ENCODE peak calls at places on chromosomes 4 and X, in four cellular contexts. One of them, this sample, is unnamed.

GRCh38 chr4:149465941-149466340 is 349.7 kb downstream of the IQCM start:
- DNase-seq in A673: no peak
- DNase-seq in mucosa of descending colon: no peak
- DNase-seq in stomach: no peak
- DNase-seq in this sample: no peak

GRCh38 chrX:115952417-115953092 is 218.0 kb upstream of the AGTR2 start:
- DNase-seq in A673: peak; percentile 10
- DNase-seq in stomach: no peak
- DNase-seq in mucosa of descending colon: no peak
- DNase-seq in this sample: no peak

GRCh38 chr4:4326136-4326535 is 36.1 kb downstream of the ZBTB49 start:
- DNase-seq in mucosa of descending colon: no peak
- DNase-seq in A673: no peak
- DNase-seq in stomach: no peak
- DNase-seq in this sample: no peak

GRCh38 chr4:10018818-10019438 is 2.4 kb downstream of the SLC2A9 start:
- DNase-seq in A673: peak; percentile 86
- DNase-seq in mucosa of descending colon: peak; percentile 98
- DNase-seq in stomach: peak; percentile 95
- DNase-seq in this sample: peak; percentile 93

GRCh38 chr4:13007802-13008201 is 476.3 kb downstream of the RAB28 start:
- DNase-seq in mucosa of descending colon: no peak
- DNase-seq in A673: no peak
- DNase-seq in stomach: no peak
- DNase-seq in this sample: no peak

GRCh38 chr4:176137626-176138025 is 57.8 kb downstream of the SPATA4 start:
- DNase-seq in mucosa of descending colon: no peak
- DNase-seq in A673: no peak
- DNase-seq in stomach: no peak
- DNase-seq in this sample: no peak

GRCh38 chrX:132748268-132748667 is 210.2 kb downstream of the HS6ST2 start:
- DNase-seq in A673: no peak
- DNase-seq in mucosa of descending colon: no peak
- DNase-seq in stomach: no peak
- DNase-seq in this sample: no peak

GRCh38 chr4:150510176-150510875 is 71.6 kb upstream of the MAB21L2 start:
- DNase-seq in mucosa of descending colon: no peak
- DNase-seq in A673: no peak
- DNase-seq in stomach: no peak
- DNase-seq in this sample: no peak

GRCh38 chr4:89356086-89356485 is 48.5 kb upstream of the GPRIN3 start:
- DNase-seq in mucosa of descending colon: no peak
- DNase-seq in A673: no peak
- DNase-seq in stomach: peak; percentile 31
- DNase-seq in this sample: no peak

GRCh38 chr4:48970471-48970921 is 15.6 kb upstream of the CWH43 start:
- DNase-seq in stomach: no peak
- DNase-seq in mucosa of descending colon: no peak
- DNase-seq in A673: peak; percentile 49
- DNase-seq in this sample: no peak

GRCh38 chrX:96564595-96564994 is 120.0 kb upstream of the DIAPH2 start:
- DNase-seq in mucosa of descending colon: no peak
- DNase-seq in A673: no peak
- DNase-seq in stomach: no peak
- DNase-seq in this sample: no peak

GRCh38 chrX:79270401-79270800 is 96.7 kb downstream of the ITM2A start:
- DNase-seq in mucosa of descending colon: peak; percentile 54
- DNase-seq in stomach: peak; percentile 31
- DNase-seq in A673: peak; percentile 92
- DNase-seq in this sample: peak; percentile 34

GRCh38 chr4:19721587-19721986 is 530.1 kb upstream of the SLIT2 start:
- DNase-seq in stomach: no peak
- DNase-seq in A673: no peak
- DNase-seq in mucosa of descending colon: no peak
- DNase-seq in this sample: no peak

GRCh38 chr4:98994474-98995182 is 893 bp upstream of the METAP1 start:
- DNase-seq in mucosa of descending colon: no peak
- DNase-seq in stomach: no peak
- DNase-seq in A673: peak; percentile 9
- DNase-seq in this sample: no peak

GRCh38 chr4:106032851-106033286 is 137.6 kb downstream of the NPNT start:
- DNase-seq in mucosa of descending colon: no peak
- DNase-seq in stomach: no peak
- DNase-seq in A673: no peak
- DNase-seq in this sample: peak; percentile 5

GRCh38 chr4:173420324-173420752 is 21.4 kb upstream of the SCRG1 start:
- DNase-seq in A673: peak; percentile 61
- DNase-seq in mucosa of descending colon: no peak
- DNase-seq in stomach: no peak
- DNase-seq in this sample: peak; percentile 50

GRCh38 chrX:20063716-20064351 is 52.9 kb downstream of the MAP7D2 start:
- DNase-seq in stomach: no peak
- DNase-seq in mucosa of descending colon: no peak
- DNase-seq in A673: no peak
- DNase-seq in this sample: no peak

GRCh38 chr4:74098628-74098995 is 383 bp downstream of the CXCL2 start:
- DNase-seq in mucosa of descending colon: peak; percentile 55
- DNase-seq in stomach: no peak
- DNase-seq in A673: no peak
- DNase-seq in this sample: peak; percentile 5

GRCh38 chrX:70089575-70090297 is 27.5 kb downstream of the OTUD6A start:
- DNase-seq in mucosa of descending colon: no peak
- DNase-seq in A673: no peak
- DNase-seq in stomach: no peak
- DNase-seq in this sample: no peak

GRCh38 chr4:133711817-133712216 is 489.8 kb downstream of the PABPC4L start:
- DNase-seq in A673: no peak
- DNase-seq in mucosa of descending colon: no peak
- DNase-seq in stomach: no peak
- DNase-seq in this sample: no peak

GRCh38 chrX:132041016-132041415 is 17.9 kb downstream of the STK26 start:
- DNase-seq in A673: no peak
- DNase-seq in stomach: no peak
- DNase-seq in mucosa of descending colon: no peak
- DNase-seq in this sample: no peak

GRCh38 chr4:126850286-126850685 is 782.5 kb upstream of the INTU start:
- DNase-seq in A673: peak; percentile 70
- DNase-seq in mucosa of descending colon: no peak
- DNase-seq in stomach: no peak
- DNase-seq in this sample: no peak

GRCh38 chr4:93646225-93646930 is 182.2 kb upstream of the ATOH1 start:
- DNase-seq in A673: no peak
- DNase-seq in stomach: no peak
- DNase-seq in mucosa of descending colon: no peak
- DNase-seq in this sample: peak; percentile 42

GRCh38 chr4:174538876-174539250 is 16.6 kb upstream of the HPGD start:
- DNase-seq in A673: no peak
- DNase-seq in stomach: no peak
- DNase-seq in mucosa of descending colon: no peak
- DNase-seq in this sample: no peak

GRCh38 chr4:123349401-123350190 is 47.0 kb upstream of the SPRY1 start:
- DNase-seq in stomach: peak; percentile 49
- DNase-seq in A673: no peak
- DNase-seq in mucosa of descending colon: no peak
- DNase-seq in this sample: peak; percentile 75

GRCh38 chr4:4480205-4480604 is 61.6 kb downstream of the STX18 start:
- DNase-seq in stomach: no peak
- DNase-seq in mucosa of descending colon: no peak
- DNase-seq in A673: no peak
- DNase-seq in this sample: no peak

GRCh38 chr4:122170775-122171174 is 18.6 kb downstream of the BLTP1 start:
- DNase-seq in stomach: no peak
- DNase-seq in A673: no peak
- DNase-seq in mucosa of descending colon: no peak
- DNase-seq in this sample: no peak

GRCh38 chrX:22533898-22534297 is 261.2 kb downstream of the CBLL2 start:
- DNase-seq in mucosa of descending colon: no peak
- DNase-seq in stomach: no peak
- DNase-seq in A673: no peak
- DNase-seq in this sample: no peak

GRCh38 chr4:77167866-77168265 is 10.9 kb downstream of the CCNG2 start:
- DNase-seq in mucosa of descending colon: no peak
- DNase-seq in A673: no peak
- DNase-seq in stomach: no peak
- DNase-seq in this sample: no peak

GRCh38 chr4:77163636-77164035 is 6.6 kb downstream of the CCNG2 start:
- DNase-seq in mucosa of descending colon: no peak
- DNase-seq in stomach: no peak
- DNase-seq in A673: no peak
- DNase-seq in this sample: no peak

GRCh38 chr4:77170926-77171325 is 13.9 kb downstream of the CCNG2 start:
- DNase-seq in A673: no peak
- DNase-seq in mucosa of descending colon: no peak
- DNase-seq in stomach: no peak
- DNase-seq in this sample: no peak

GRCh38 chr4:77169496-77169895 is 12.5 kb downstream of the CCNG2 start:
- DNase-seq in stomach: no peak
- DNase-seq in A673: peak; percentile 16
- DNase-seq in mucosa of descending colon: no peak
- DNase-seq in this sample: no peak

DNA sequence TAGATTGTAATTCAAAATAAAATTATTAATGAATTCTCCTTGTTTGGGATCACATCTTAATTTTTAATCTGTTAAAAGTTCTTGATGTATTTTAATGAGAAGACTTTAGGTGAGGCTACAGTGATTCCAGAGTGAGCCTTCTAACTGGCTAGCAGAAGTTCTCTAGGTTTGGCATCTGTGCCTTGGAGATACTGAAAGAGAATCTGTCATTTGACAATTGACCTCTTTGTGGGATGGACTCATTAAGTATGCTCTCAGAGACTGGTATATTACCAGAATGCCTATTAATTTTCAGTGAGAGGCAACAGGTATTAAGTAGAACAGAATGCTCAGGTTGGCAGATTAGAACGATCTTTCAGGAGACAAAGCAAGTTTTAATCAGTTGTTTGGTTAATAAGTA is 10.2 kb downstream of the CCNG2 start:
- DNase-seq in stomach: no peak
- DNase-seq in A673: no peak
- DNase-seq in mucosa of descending colon: no peak
- DNase-seq in this sample: no peak
- H3K4me1 ChIP-seq in stomach: peaks cover 26% of the 10 kb centered on the region
- H3K4me1 ChIP-seq in A673: no peaks in the 10 kb centered on the region
- H3K4me1 ChIP-seq in mucosa of descending colon: no peaks in the 10 kb centered on the region
- H3K4me1 ChIP-seq in this sample: no peaks in the 10 kb centered on the region

GRCh38 chr4:41177016-41177415 is 37.3 kb downstream of the APBB2 start:
- DNase-seq in mucosa of descending colon: no peak
- DNase-seq in A673: no peak
- DNase-seq in stomach: no peak
- DNase-seq in this sample: no peak

GRCh38 chr4:41174444-41174843 is 39.9 kb downstream of the APBB2 start:
- DNase-seq in A673: no peak
- DNase-seq in mucosa of descending colon: no peak
- DNase-seq in stomach: no peak
- DNase-seq in this sample: no peak

GRCh38 chr4:41179086-41179374 is 35.3 kb downstream of the APBB2 start:
- DNase-seq in stomach: no peak
- DNase-seq in A673: no peak
- DNase-seq in mucosa of descending colon: no peak
- DNase-seq in this sample: no peak

GRCh38 chr4:41178372-41179085 is 35.8 kb downstream of the APBB2 start:
- DNase-seq in stomach: no peak
- DNase-seq in mucosa of descending colon: no peak
- DNase-seq in A673: no peak
- DNase-seq in this sample: no peak

GRCh38 chr4:41176357-41176756 is 38.0 kb downstream of the APBB2 start:
- DNase-seq in mucosa of descending colon: no peak
- DNase-seq in stomach: no peak
- DNase-seq in A673: no peak
- DNase-seq in this sample: no peak
- H3K4me1 ChIP-seq in mucosa of descending colon: peaks cover 9% of the 10 kb centered on the region
- H3K4me1 ChIP-seq in stomach: peaks cover 53% of the 10 kb centered on the region
- H3K4me1 ChIP-seq in A673: no peaks in the 10 kb centered on the region
- H3K4me1 ChIP-seq in this sample: no peaks in the 10 kb centered on the region

GRCh38 chr4:40622913-40623312 is 6.8 kb downstream of the RBM47 start:
- DNase-seq in A673: no peak
- DNase-seq in mucosa of descending colon: no peak
- DNase-seq in stomach: peak; percentile 64
- DNase-seq in this sample: peak; percentile 80

GRCh38 chr4:40623707-40624106 is 6.0 kb downstream of the RBM47 start:
- DNase-seq in A673: no peak
- DNase-seq in mucosa of descending colon: no peak
- DNase-seq in stomach: no peak
- DNase-seq in this sample: no peak

GRCh38 chr4:40619600-40619999 is 10.1 kb downstream of the RBM47 start:
- DNase-seq in stomach: no peak
- DNase-seq in mucosa of descending colon: no peak
- DNase-seq in A673: no peak
- DNase-seq in this sample: no peak

GRCh38 chr4:40621229-40621591 is 8.5 kb downstream of the RBM47 start:
- DNase-seq in mucosa of descending colon: no peak
- DNase-seq in stomach: no peak
- DNase-seq in A673: no peak
- DNase-seq in this sample: no peak

DNA sequence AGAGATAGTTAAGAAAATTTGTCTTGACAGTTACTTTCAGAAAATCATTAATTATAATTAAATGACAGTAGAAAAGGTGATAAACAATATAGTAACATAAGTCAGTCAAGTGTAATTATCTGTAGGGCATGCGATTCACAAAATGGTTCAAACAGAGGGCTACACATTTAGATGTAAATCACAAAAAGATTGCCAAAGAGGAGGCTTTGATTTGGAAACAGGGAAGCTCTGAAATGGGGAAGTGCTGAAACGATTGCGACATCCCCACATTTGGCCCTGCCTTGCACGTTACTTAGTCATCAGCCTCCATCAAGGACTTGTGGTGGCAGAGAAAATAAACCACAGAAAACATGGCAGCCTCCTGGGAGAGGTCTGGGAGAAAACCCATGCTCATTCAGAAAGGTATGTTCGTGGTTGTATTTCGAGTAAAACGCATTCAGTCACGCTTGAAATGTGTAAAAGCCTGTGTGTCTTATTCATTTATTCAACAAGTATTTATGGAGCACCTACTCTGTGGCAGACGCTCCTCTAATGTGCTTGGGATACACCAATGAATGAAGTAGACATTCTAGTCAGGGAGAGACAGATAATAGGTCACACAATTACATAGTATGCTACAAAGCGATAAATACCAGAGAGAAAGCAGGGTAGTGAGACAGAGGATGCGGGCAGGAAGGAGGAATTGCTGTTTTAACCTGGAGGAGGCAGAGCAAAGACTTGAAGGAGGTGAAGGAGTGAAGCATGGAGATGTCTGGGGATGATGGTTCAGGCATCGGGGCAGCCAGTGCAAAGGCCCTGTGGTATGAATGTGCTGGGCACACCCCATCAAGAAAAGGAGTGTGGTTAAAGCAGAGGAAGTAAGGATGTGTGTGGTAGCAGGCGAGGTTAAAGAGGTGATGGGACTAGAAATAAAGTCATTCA is 7.8 kb downstream of the RBM47 start:
- DNase-seq in stomach: peak; percentile 82
- DNase-seq in A673: peak; percentile 81
- DNase-seq in mucosa of descending colon: peak; percentile 66
- DNase-seq in this sample: peak; percentile 65
- H3K4me1 ChIP-seq in stomach: peaks cover 69% of the 10 kb centered on the region
- H3K4me1 ChIP-seq in A673: no peaks in the 10 kb centered on the region
- H3K4me1 ChIP-seq in mucosa of descending colon: no peaks in the 10 kb centered on the region
- H3K4me1 ChIP-seq in this sample: no peaks in the 10 kb centered on the region

GRCh38 chrX:68920541-68920940 is 91.7 kb downstream of the EFNB1 start:
- DNase-seq in mucosa of descending colon: no peak
- DNase-seq in A673: no peak
- DNase-seq in stomach: no peak
- DNase-seq in this sample: no peak
- H3K4me1 ChIP-seq in mucosa of descending colon: no peaks in the 10 kb centered on the region
- H3K4me1 ChIP-seq in A673: no peaks in the 10 kb centered on the region
- H3K4me1 ChIP-seq in stomach: no peaks in the 10 kb centered on the region
- H3K4me1 ChIP-seq in this sample: no peaks in the 10 kb centered on the region